ENCODE peak calls at places on chromosomes 13 and 19, in four cellular contexts. A is neural crest cell, Q is glutamatergic neuron, C is bronchial epithelial cell. M is an unnamed sample.

GRCh38 chr13:29577135-29578051 is 18.1 kb downstream of the SLC7A1 start:
- DNase-seq in A (no peak), Q (no peak), C (no peak), M (no peak)

GRCh38 chr19:3752492-3752891 is 9.0 kb downstream of the APBA3 start:
- DNase-seq in A (no peak), Q (no peak), C (no peak), M (no peak)

GRCh38 chr19:18007939-18008673 is at the start of gene ARRDC2:
- DNase-seq in A (peak), Q (peak), C (peak), M (peak)

GRCh38 chr19:16595097-16595496 is 22.9 kb upstream of the SLC35E1 start:
- DNase-seq in A (no peak), Q (no peak), C (no peak), M (no peak)

GRCh38 chr19:45884682-45885555 is 1.0 kb downstream of the IRF2BP1 start:
- DNase-seq in A (no peak), Q (peak), C (no peak), M (no peak)

GRCh38 chr13:94031609-94032008 is 447.9 kb downstream of the DCT start:
- DNase-seq in A (no peak), Q (no peak), C (no peak), M (no peak)

GRCh38 chr13:42109957-42110356 is 61.5 kb downstream of the DGKH start:
- DNase-seq in A (no peak), Q (no peak), C (no peak), M (no peak)

GRCh38 chr13:51324714-51325440 is 14.6 kb upstream of the SERPINE3 start:
- DNase-seq in A (no peak), Q (no peak), C (no peak), M (no peak)

GRCh38 chr19:16033721-16034120 is 42.6 kb upstream of the TPM4 start:
- DNase-seq in A (no peak), Q (no peak), C (no peak), M (no peak)

GRCh38 chr19:19115954-19116353 is 22.3 kb downstream of the TMEM161A start:
- DNase-seq in A (peak), Q (peak), C (no peak), M (no peak)

GRCh38 chr13:72651196-72651595 is 76.2 kb downstream of the MZT1 start:
- DNase-seq in A (no peak), Q (no peak), C (peak), M (no peak)

GRCh38 chr13:99033814-99034213 is 56.0 kb upstream of the DOCK9 start:
- DNase-seq in A (no peak), Q (no peak), C (peak), M (peak)

DNA sequence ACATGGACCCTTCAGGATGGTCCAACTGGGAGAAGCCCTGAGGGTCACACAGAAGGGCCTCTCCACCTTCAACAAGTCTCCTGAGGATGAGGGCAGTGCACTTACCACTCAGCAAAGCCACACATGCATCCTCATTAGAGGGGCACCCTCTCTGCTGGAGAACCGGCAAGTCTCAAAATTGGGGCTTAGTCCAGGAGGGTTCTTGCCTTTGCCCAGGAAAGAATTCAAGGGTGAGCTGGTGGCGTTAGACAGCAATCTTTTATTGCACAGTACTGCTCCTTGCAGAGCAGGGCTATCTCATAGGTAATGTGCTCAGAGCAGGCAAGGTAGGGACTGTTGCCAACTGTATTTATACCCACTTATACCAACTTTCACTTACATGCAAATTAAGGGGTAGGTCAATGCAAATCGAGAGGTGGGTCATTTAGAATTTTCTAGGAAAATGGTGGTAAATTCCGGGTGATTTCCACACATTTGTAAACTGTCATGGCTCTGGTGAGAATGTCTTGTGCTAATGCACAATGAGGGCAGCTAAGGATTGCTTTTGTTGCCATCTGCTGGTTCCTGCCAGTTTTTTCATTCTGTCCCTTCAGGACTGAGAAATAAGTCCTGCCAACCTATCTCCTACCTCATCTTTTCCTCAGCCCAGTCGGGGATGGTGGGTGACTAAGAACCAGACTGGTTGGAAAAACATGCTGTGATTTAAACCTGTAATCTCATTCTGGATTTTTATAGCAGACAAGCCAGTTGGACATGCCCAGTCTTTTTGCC is 27.8 kb upstream of the IGSF23 start:
- DNase-seq in A (no peak), Q (no peak), C (peak), M (peak)
- TF ChIP-seq CTCF in A (no peak), Q (no peak), C (peak), M (no peak)

GRCh38 chr13:106176103-106176502 is 359.4 kb downstream of the EFNB2 start:
- DNase-seq in A (no peak), Q (no peak), C (no peak), M (no peak)
- TF ChIP-seq CTCF in A (no peak), Q (no peak), C (no peak), M (no peak)

DNA sequence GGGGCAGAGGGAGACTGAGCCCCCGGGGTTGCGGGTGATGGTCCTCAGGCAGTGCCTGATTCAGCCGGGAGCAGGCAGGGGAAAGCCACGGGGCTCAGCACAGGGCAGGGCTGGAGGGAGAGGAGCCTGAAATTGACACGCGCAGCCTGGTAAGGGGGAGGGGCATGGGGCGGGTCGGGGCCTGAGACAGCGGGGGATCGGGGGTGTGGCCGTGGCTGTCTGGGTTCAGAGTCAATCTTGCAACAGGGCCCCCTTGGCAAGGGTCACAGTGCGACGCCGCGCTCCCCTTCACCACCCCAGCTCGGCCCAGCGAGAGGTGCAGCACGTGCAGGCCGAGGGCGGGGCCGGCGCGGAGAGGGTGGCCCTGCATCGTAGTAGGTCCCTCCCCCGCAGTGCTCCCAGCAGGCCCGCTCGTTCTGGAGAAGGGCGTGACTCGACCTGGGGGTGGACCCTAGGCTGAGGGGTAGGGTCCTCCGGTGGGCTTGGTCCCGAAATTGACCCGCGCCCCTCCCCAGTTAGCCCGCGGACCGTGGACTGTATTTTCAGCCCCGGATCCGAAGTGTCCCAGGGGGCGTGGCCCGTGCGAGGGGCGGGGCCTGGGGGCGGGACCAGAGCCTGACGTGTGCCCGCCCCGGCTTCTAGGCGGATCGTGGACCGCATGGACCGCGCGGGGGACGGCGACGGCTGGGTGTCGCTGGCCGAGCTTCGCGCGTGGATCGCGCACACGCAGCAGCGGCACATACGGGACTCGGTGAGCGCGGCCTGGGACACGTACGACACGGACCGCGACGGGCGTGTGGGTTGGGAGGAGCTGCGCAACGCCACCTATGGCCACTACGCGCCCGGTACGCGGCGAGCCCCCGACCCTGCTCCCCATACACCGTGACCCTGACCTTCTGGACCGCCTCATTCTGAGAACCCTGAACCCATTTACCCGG is 6.0 kb downstream of the RCN3 start:
- DNase-seq in A (peak), Q (peak), C (peak), M (peak)
- TF ChIP-seq CTCF in A (peak), Q (peak), C (peak), M (peak)

DNA sequence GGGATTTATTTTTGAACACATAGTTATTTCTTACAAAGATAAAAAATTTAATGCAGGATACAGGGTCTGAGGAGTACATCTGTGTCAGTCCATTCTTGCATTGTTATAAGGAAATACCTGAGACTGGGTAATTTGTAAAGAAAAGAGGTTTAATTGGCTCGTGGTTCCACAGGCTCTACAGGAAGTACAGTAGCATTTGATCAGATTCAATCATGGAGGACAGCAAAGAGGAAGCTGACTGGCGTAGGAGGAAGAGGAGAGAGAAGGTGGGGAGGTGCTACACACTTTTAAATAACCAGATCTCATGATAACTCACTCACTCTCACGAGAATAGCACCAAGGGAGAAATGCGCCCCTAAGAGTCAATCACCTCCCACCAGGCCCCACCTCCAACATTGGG is 60.3 kb upstream of the MBNL2 start:
- DNase-seq in A (no peak), Q (no peak), C (no peak), M (no peak)
- TF ChIP-seq CTCF in A (no peak), Q (no peak), C (no peak), M (no peak)

M was measured in RWPE1.